ENCODE peak calls at places on chromosomes 3 and 15, in eight cellular contexts. U is stomach, Q is upper lobe of left lung, S is spleen, Y is HCT116, R is transverse colon, T is sigmoid colon, I is GM12878. Z is an unnamed sample.

GRCh38 chr3:52471371-52472238 is 16.2 kb downstream of the NISCH start:
- DNase-seq in U (peak; percentile 81), Q (peak; percentile 76), S (peak; percentile 85), Y (no peak), R (peak; percentile 63), T (no peak), I (no peak), Z (peak; percentile 49)

GRCh38 chr3:128278761-128279593 is 125.7 kb downstream of the EEFSEC start:
- DNase-seq in U (peak; percentile 62), Q (peak; percentile 92), S (peak; percentile 76), Y (no peak), R (peak; percentile 25), T (peak; percentile 87), I (no peak), Z (no peak)

GRCh38 chr3:54138937-54139547 is 16.7 kb downstream of the CACNA2D3 start:
- DNase-seq in U (no peak), Q (peak; percentile 29), S (no peak), Y (no peak), R (no peak), T (no peak), I (no peak), Z (no peak)

GRCh38 chr3:46978985-46979944 is at the start of gene NBEAL2:
- DNase-seq in U (peak; percentile 99), Q (peak; percentile 98), S (peak; percentile 100), Y (peak; percentile 83), R (peak; percentile 99), T (peak; percentile 98), I (peak; percentile 75), Z (peak; percentile 94)

GRCh38 chr3:174937488-174937887 is 78.4 kb downstream of the NAALADL2 start:
- DNase-seq in U (no peak), Q (no peak), S (no peak), Y (no peak), R (no peak), T (no peak), I (no peak), Z (no peak)

GRCh38 chr15:94205366-94205765 is 26.0 kb upstream of the MCTP2 start:
- DNase-seq in U (no peak), Q (no peak), S (no peak), Y (no peak), R (no peak), T (no peak), I (no peak), Z (no peak)

GRCh38 chr15:22806156-22806555 is 19.7 kb downstream of the NIPA1 start:
- DNase-seq in U (no peak), Q (no peak), S (no peak), Y (no peak), R (no peak), T (no peak), I (no peak), Z (no peak)

GRCh38 chr3:159886050-159886449 is 102.6 kb upstream of the IL12A start:
- DNase-seq in U (no peak), Q (no peak), S (no peak), Y (no peak), R (no peak), T (no peak), I (no peak), Z (no peak)

GRCh38 chr3:9066141-9066540 is 102.9 kb upstream of the RAD18 start:
- DNase-seq in U (no peak), Q (no peak), S (no peak), Y (no peak), R (no peak), T (no peak), I (no peak), Z (no peak)

GRCh38 chr3:61610316-61610715 is 48.9 kb downstream of the PTPRG start:
- DNase-seq in U (no peak), Q (no peak), S (no peak), Y (no peak), R (no peak), T (no peak), I (no peak), Z (no peak)

GRCh38 chr15:40843183-40843884 is 514 bp upstream of the SPINT1 start:
- DNase-seq in U (no peak), Q (no peak), S (peak; percentile 71), Y (no peak), R (no peak), T (no peak), I (no peak), Z (no peak)

GRCh38 chr3:10928961-10929471 is 63.5 kb upstream of the SLC6A1 start:
- DNase-seq in U (no peak), Q (no peak), S (peak; percentile 64), Y (no peak), R (no peak), T (no peak), I (no peak), Z (no peak)

GRCh38 chr3:119177321-119177720 is 3.9 kb downstream of the UPK1B start:
- DNase-seq in U (no peak), Q (no peak), S (no peak), Y (no peak), R (no peak), T (no peak), I (no peak), Z (no peak)

GRCh38 chr3:149473314-149473990 is 1.0 kb upstream of the TM4SF4 start:
- DNase-seq in U (peak; percentile 86), Q (no peak), S (no peak), Y (peak; percentile 19), R (peak; percentile 71), T (no peak), I (no peak), Z (peak; percentile 74)

GRCh38 chr15:57542505-57542817 is 49.2 kb upstream of the MYZAP start:
- DNase-seq in U (no peak), Q (no peak), S (no peak), Y (no peak), R (no peak), T (no peak), I (no peak), Z (no peak)

GRCh38 chr15:80934761-80935221 is 54.8 kb downstream of the MESD start:
- DNase-seq in U (no peak), Q (no peak), S (peak; percentile 24), Y (no peak), R (no peak), T (no peak), I (no peak), Z (no peak)
- H3K4me1 ChIP-seq in U (no peaks in the 10 kb centered on the region), Q (no peaks in the 10 kb centered on the region), S (no peaks in the 10 kb centered on the region), Y (peaks cover 13% of the 10 kb centered on the region), R (no peaks in the 10 kb centered on the region), T (peaks cover 65% of the 10 kb centered on the region), I (no peaks in the 10 kb centered on the region), Z (no peaks in the 10 kb centered on the region)

DNA sequence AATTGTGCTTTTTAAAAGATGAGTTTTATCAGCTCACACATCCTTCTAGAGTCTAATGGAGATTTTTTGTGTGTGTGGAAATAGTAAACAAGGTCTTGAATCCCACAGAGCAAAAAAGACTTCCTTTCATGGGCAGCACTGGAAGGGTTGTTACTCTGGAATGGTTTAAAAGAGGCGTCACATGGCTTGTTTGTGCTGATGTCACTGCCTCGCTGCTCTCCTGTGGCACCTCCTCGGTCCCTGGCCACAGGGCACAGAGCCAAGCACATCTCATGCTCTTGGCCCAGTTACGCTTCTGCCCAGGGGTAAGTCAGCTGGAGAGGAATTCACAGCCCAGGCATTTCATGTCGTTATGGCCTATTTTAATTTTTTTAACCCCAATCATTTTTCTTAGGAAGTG is 53.2 kb downstream of the PGPEP1L start:
- DNase-seq in U (no peak), Q (no peak), S (no peak), Y (no peak), R (peak; percentile 60), T (peak; percentile 96), I (peak; percentile 24), Z (peak; percentile 94)
- TF ChIP-seq POLR2AphosphoS5 in U (peak; percentile 35), Q (no peak), S (peak; percentile 38), Y (no peak), R (peak; percentile 38), T (peak; percentile 51), I (no peak), Z (peak; percentile 40)

GRCh38 chr3:32940726-32941125 is 10.7 kb upstream of the CCR4 start:
- DNase-seq in U (no peak), Q (no peak), S (no peak), Y (no peak), R (no peak), T (no peak), I (no peak), Z (no peak)
- TF ChIP-seq POLR2A in U (no peak), Q (no peak), S (no peak), Y (no peak), R (no peak), T (no peak), I (no peak), Z (no peak)

GRCh38 chr3:37509069-37509468 is 334.7 kb upstream of the LRRFIP2 start:
- DNase-seq in U (no peak), Q (no peak), S (no peak), Y (no peak), R (no peak), T (no peak), I (no peak), Z (no peak)

GRCh38 chr3:37506968-37507535 is 332.7 kb upstream of the LRRFIP2 start:
- DNase-seq in U (no peak), Q (no peak), S (no peak), Y (no peak), R (no peak), T (no peak), I (no peak), Z (no peak)

GRCh38 chr3:37504583-37505357 is 330.4 kb upstream of the LRRFIP2 start:
- DNase-seq in U (no peak), Q (no peak), S (no peak), Y (no peak), R (no peak), T (no peak), I (no peak), Z (no peak)

GRCh38 chr3:37501906-37502305 is 327.5 kb upstream of the LRRFIP2 start:
- DNase-seq in U (no peak), Q (no peak), S (no peak), Y (no peak), R (no peak), T (no peak), I (no peak), Z (no peak)

GRCh38 chr3:37505415-37505814 is 331.0 kb upstream of the LRRFIP2 start:
- DNase-seq in U (no peak), Q (no peak), S (no peak), Y (no peak), R (no peak), T (no peak), I (no peak), Z (no peak)
- H3K4me1 ChIP-seq in U (peaks cover under 1% of the 10 kb centered on the region), Q (peaks cover 2% of the 10 kb centered on the region), S (peaks cover 39% of the 10 kb centered on the region), Y (no peaks in the 10 kb centered on the region), R (no peaks in the 10 kb centered on the region), T (no peaks in the 10 kb centered on the region), I (no peaks in the 10 kb centered on the region), Z (no peaks in the 10 kb centered on the region)

GRCh38 chr15:82537351-82537908 is 2.8 kb downstream of the RPS17 start:
- DNase-seq in U (peak; percentile 50), Q (no peak), S (no peak), Y (no peak), R (no peak), T (no peak), I (no peak), Z (no peak)
- TF ChIP-seq POLR2AphosphoS5 in U (peak; percentile 27), Q (no peak), S (no peak), Y (no peak), R (no peak), T (no peak), I (peak; percentile 38), Z (no peak)

GRCh38 chr3:98233468-98233867 is 30.6 kb upstream of the OR5H6 start:
- DNase-seq in U (no peak), Q (no peak), S (no peak), Y (no peak), R (no peak), T (no peak), I (peak; percentile 72), Z (no peak)
- TF ChIP-seq POLR2A in U (no peak), Q (no peak), S (no peak), Y (no peak), R (no peak), T (no peak), I (no peak), Z (no peak)